ENCODE peak calls at places on chromosomes 16 and 17, in five cellular contexts. One of them, this sample, is unnamed.

GRCh38 chr16:48231675-48232214 is 12.4 kb upstream of the LONP2 start:
- DNase-seq in NCI-H510A: no peak
- DNase-seq in fibroblast of pulmonary artery: peak; percentile 63
- DNase-seq in T-helper 22 cell: no peak
- DNase-seq in stimulated activated CD4-positive, alpha-beta T cell treated with anti-CD3 and anti-CD28 coated beads, Interleukin-2, amount 100 ng/mL, for 48 hours: peak; percentile 22
- DNase-seq in this sample: no peak

GRCh38 chr17:39662551-39663339 is 2.4 kb upstream of the TCAP start:
- DNase-seq in NCI-H510A: no peak
- DNase-seq in fibroblast of pulmonary artery: no peak
- DNase-seq in T-helper 22 cell: no peak
- DNase-seq in stimulated activated CD4-positive, alpha-beta T cell treated with anti-CD3 and anti-CD28 coated beads, Interleukin-2, amount 100 ng/mL, for 48 hours: no peak
- DNase-seq in this sample: no peak

GRCh38 chr16:28574925-28575324 is 21.2 kb downstream of the SGF29 start:
- DNase-seq in NCI-H510A: no peak
- DNase-seq in fibroblast of pulmonary artery: no peak
- DNase-seq in T-helper 22 cell: no peak
- DNase-seq in stimulated activated CD4-positive, alpha-beta T cell treated with anti-CD3 and anti-CD28 coated beads, Interleukin-2, amount 100 ng/mL, for 48 hours: no peak
- DNase-seq in this sample: no peak

GRCh38 chr16:22007159-22007508 is 777 bp upstream of the MOSMO start:
- DNase-seq in NCI-H510A: no peak
- DNase-seq in fibroblast of pulmonary artery: no peak
- DNase-seq in T-helper 22 cell: no peak
- DNase-seq in stimulated activated CD4-positive, alpha-beta T cell treated with anti-CD3 and anti-CD28 coated beads, Interleukin-2, amount 100 ng/mL, for 48 hours: no peak
- DNase-seq in this sample: no peak

GRCh38 chr16:23453338-23454052 is 506 bp upstream of the COG7 start:
- DNase-seq in NCI-H510A: no peak
- DNase-seq in fibroblast of pulmonary artery: no peak
- DNase-seq in T-helper 22 cell: no peak
- DNase-seq in stimulated activated CD4-positive, alpha-beta T cell treated with anti-CD3 and anti-CD28 coated beads, Interleukin-2, amount 100 ng/mL, for 48 hours: no peak
- DNase-seq in this sample: no peak

GRCh38 chr17:68441064-68441770 is 16.1 kb downstream of the WIPI1 start:
- DNase-seq in NCI-H510A: no peak
- DNase-seq in fibroblast of pulmonary artery: peak; percentile 66
- DNase-seq in T-helper 22 cell: no peak
- DNase-seq in stimulated activated CD4-positive, alpha-beta T cell treated with anti-CD3 and anti-CD28 coated beads, Interleukin-2, amount 100 ng/mL, for 48 hours: no peak
- DNase-seq in this sample: peak; percentile 83

GRCh38 chr16:12625068-12625467 is 178.6 kb downstream of the CPPED1 start:
- DNase-seq in NCI-H510A: no peak
- DNase-seq in fibroblast of pulmonary artery: no peak
- DNase-seq in T-helper 22 cell: no peak
- DNase-seq in stimulated activated CD4-positive, alpha-beta T cell treated with anti-CD3 and anti-CD28 coated beads, Interleukin-2, amount 100 ng/mL, for 48 hours: no peak
- DNase-seq in this sample: no peak

GRCh38 chr16:56911771-56912541 is 20.0 kb upstream of the HERPUD1 start:
- DNase-seq in NCI-H510A: no peak
- DNase-seq in fibroblast of pulmonary artery: peak; percentile 84
- DNase-seq in T-helper 22 cell: no peak
- DNase-seq in stimulated activated CD4-positive, alpha-beta T cell treated with anti-CD3 and anti-CD28 coated beads, Interleukin-2, amount 100 ng/mL, for 48 hours: no peak
- DNase-seq in this sample: peak; percentile 4

GRCh38 chr17:42421479-42422332 is 1.4 kb downstream of the CAVIN1 start:
- DNase-seq in NCI-H510A: no peak
- DNase-seq in fibroblast of pulmonary artery: peak; percentile 59
- DNase-seq in T-helper 22 cell: no peak
- DNase-seq in stimulated activated CD4-positive, alpha-beta T cell treated with anti-CD3 and anti-CD28 coated beads, Interleukin-2, amount 100 ng/mL, for 48 hours: no peak
- DNase-seq in this sample: no peak

GRCh38 chr17:28916302-28916934 is 13.5 kb upstream of the DHRS13 start:
- DNase-seq in NCI-H510A: no peak
- DNase-seq in fibroblast of pulmonary artery: peak; percentile 64
- DNase-seq in T-helper 22 cell: no peak
- DNase-seq in stimulated activated CD4-positive, alpha-beta T cell treated with anti-CD3 and anti-CD28 coated beads, Interleukin-2, amount 100 ng/mL, for 48 hours: no peak
- DNase-seq in this sample: peak; percentile 37

GRCh38 chr17:55344514-55344997 is 77.1 kb downstream of the MMD start:
- DNase-seq in NCI-H510A: no peak
- DNase-seq in fibroblast of pulmonary artery: no peak
- DNase-seq in T-helper 22 cell: no peak
- DNase-seq in stimulated activated CD4-positive, alpha-beta T cell treated with anti-CD3 and anti-CD28 coated beads, Interleukin-2, amount 100 ng/mL, for 48 hours: no peak
- DNase-seq in this sample: no peak

GRCh38 chr17:290121-290521 is 62.5 kb downstream of the RPH3AL start:
- DNase-seq in NCI-H510A: no peak
- DNase-seq in fibroblast of pulmonary artery: no peak
- DNase-seq in T-helper 22 cell: no peak
- DNase-seq in stimulated activated CD4-positive, alpha-beta T cell treated with anti-CD3 and anti-CD28 coated beads, Interleukin-2, amount 100 ng/mL, for 48 hours: no peak
- DNase-seq in this sample: no peak

GRCh38 chr17:11296994-11297393 is 56.0 kb downstream of the SHISA6 start:
- DNase-seq in NCI-H510A: no peak
- DNase-seq in fibroblast of pulmonary artery: no peak
- DNase-seq in T-helper 22 cell: no peak
- DNase-seq in stimulated activated CD4-positive, alpha-beta T cell treated with anti-CD3 and anti-CD28 coated beads, Interleukin-2, amount 100 ng/mL, for 48 hours: no peak
- DNase-seq in this sample: no peak

GRCh38 chr16:3444032-3444388 is 530 bp downstream of the NAA60 start:
- DNase-seq in NCI-H510A: no peak
- DNase-seq in fibroblast of pulmonary artery: peak; percentile 81
- DNase-seq in T-helper 22 cell: no peak
- DNase-seq in stimulated activated CD4-positive, alpha-beta T cell treated with anti-CD3 and anti-CD28 coated beads, Interleukin-2, amount 100 ng/mL, for 48 hours: peak; percentile 15
- DNase-seq in this sample: peak; percentile 30

GRCh38 chr16:3188925-3189825 is 1.2 kb downstream of the OR1F1 start:
- DNase-seq in NCI-H510A: no peak
- DNase-seq in fibroblast of pulmonary artery: peak; percentile 50
- DNase-seq in T-helper 22 cell: no peak
- DNase-seq in stimulated activated CD4-positive, alpha-beta T cell treated with anti-CD3 and anti-CD28 coated beads, Interleukin-2, amount 100 ng/mL, for 48 hours: peak; percentile 66
- DNase-seq in this sample: no peak

GRCh38 chr16:2366660-2367309 is 26.3 kb upstream of the ABCA3 start:
- DNase-seq in NCI-H510A: no peak
- DNase-seq in fibroblast of pulmonary artery: no peak
- DNase-seq in T-helper 22 cell: no peak
- DNase-seq in stimulated activated CD4-positive, alpha-beta T cell treated with anti-CD3 and anti-CD28 coated beads, Interleukin-2, amount 100 ng/mL, for 48 hours: no peak
- DNase-seq in this sample: no peak

GRCh38 chr16:3716831-3717234 is 491 bp downstream of the TRAP1 start:
- DNase-seq in NCI-H510A: peak; percentile 14
- DNase-seq in fibroblast of pulmonary artery: no peak
- DNase-seq in T-helper 22 cell: no peak
- DNase-seq in stimulated activated CD4-positive, alpha-beta T cell treated with anti-CD3 and anti-CD28 coated beads, Interleukin-2, amount 100 ng/mL, for 48 hours: peak; percentile 30
- DNase-seq in this sample: peak; percentile 54

GRCh38 chr16:77375396-77375795 is 59.4 kb downstream of the ADAMTS18 start:
- DNase-seq in NCI-H510A: no peak
- DNase-seq in fibroblast of pulmonary artery: no peak
- DNase-seq in T-helper 22 cell: no peak
- DNase-seq in stimulated activated CD4-positive, alpha-beta T cell treated with anti-CD3 and anti-CD28 coated beads, Interleukin-2, amount 100 ng/mL, for 48 hours: no peak
- DNase-seq in this sample: no peak

GRCh38 chr16:2335286-2335895 is 5.1 kb downstream of the ABCA3 start:
- DNase-seq in NCI-H510A: no peak
- DNase-seq in fibroblast of pulmonary artery: no peak
- DNase-seq in T-helper 22 cell: no peak
- DNase-seq in stimulated activated CD4-positive, alpha-beta T cell treated with anti-CD3 and anti-CD28 coated beads, Interleukin-2, amount 100 ng/mL, for 48 hours: no peak
- DNase-seq in this sample: no peak

GRCh38 chr17:21268596-21269188 is 15.5 kb upstream of the NATD1 start:
- DNase-seq in NCI-H510A: no peak
- DNase-seq in fibroblast of pulmonary artery: no peak
- DNase-seq in T-helper 22 cell: no peak
- DNase-seq in stimulated activated CD4-positive, alpha-beta T cell treated with anti-CD3 and anti-CD28 coated beads, Interleukin-2, amount 100 ng/mL, for 48 hours: no peak
- DNase-seq in this sample: no peak

GRCh38 chr16:11207646-11208045 is 48.4 kb downstream of the SOCS1 start:
- DNase-seq in NCI-H510A: no peak
- DNase-seq in fibroblast of pulmonary artery: peak; percentile 26
- DNase-seq in T-helper 22 cell: no peak
- DNase-seq in stimulated activated CD4-positive, alpha-beta T cell treated with anti-CD3 and anti-CD28 coated beads, Interleukin-2, amount 100 ng/mL, for 48 hours: no peak
- DNase-seq in this sample: no peak

GRCh38 chr17:81920612-81921530 is 2.9 kb upstream of the SIRT7 start:
- DNase-seq in NCI-H510A: no peak
- DNase-seq in fibroblast of pulmonary artery: no peak
- DNase-seq in T-helper 22 cell: no peak
- DNase-seq in stimulated activated CD4-positive, alpha-beta T cell treated with anti-CD3 and anti-CD28 coated beads, Interleukin-2, amount 100 ng/mL, for 48 hours: no peak
- DNase-seq in this sample: peak; percentile 86

GRCh38 chr17:39244600-39245570 is 19.1 kb upstream of the STAC2 start:
- DNase-seq in NCI-H510A: peak; percentile 57
- DNase-seq in fibroblast of pulmonary artery: peak; percentile 86
- DNase-seq in T-helper 22 cell: peak; percentile 56
- DNase-seq in stimulated activated CD4-positive, alpha-beta T cell treated with anti-CD3 and anti-CD28 coated beads, Interleukin-2, amount 100 ng/mL, for 48 hours: peak; percentile 85
- DNase-seq in this sample: peak; percentile 85

GRCh38 chr17:52030096-52030495 is 128.4 kb downstream of the CA10 start:
- DNase-seq in NCI-H510A: no peak
- DNase-seq in fibroblast of pulmonary artery: no peak
- DNase-seq in T-helper 22 cell: no peak
- DNase-seq in stimulated activated CD4-positive, alpha-beta T cell treated with anti-CD3 and anti-CD28 coated beads, Interleukin-2, amount 100 ng/mL, for 48 hours: no peak
- DNase-seq in this sample: no peak

GRCh38 chr16:29315916-29316517 is 90.5 kb downstream of the NPIPB11 start:
- DNase-seq in NCI-H510A: peak; percentile 73
- DNase-seq in fibroblast of pulmonary artery: no peak
- DNase-seq in T-helper 22 cell: no peak
- DNase-seq in stimulated activated CD4-positive, alpha-beta T cell treated with anti-CD3 and anti-CD28 coated beads, Interleukin-2, amount 100 ng/mL, for 48 hours: no peak
- DNase-seq in this sample: no peak

GRCh38 chr17:9346296-9346926 is 229.2 kb downstream of the STX8 start:
- DNase-seq in NCI-H510A: no peak
- DNase-seq in fibroblast of pulmonary artery: peak; percentile 29
- DNase-seq in T-helper 22 cell: no peak
- DNase-seq in stimulated activated CD4-positive, alpha-beta T cell treated with anti-CD3 and anti-CD28 coated beads, Interleukin-2, amount 100 ng/mL, for 48 hours: no peak
- DNase-seq in this sample: no peak

GRCh38 chr16:76668207-76668725 is 391.1 kb downstream of the CNTNAP4 start:
- DNase-seq in NCI-H510A: no peak
- DNase-seq in fibroblast of pulmonary artery: no peak
- DNase-seq in T-helper 22 cell: no peak
- DNase-seq in stimulated activated CD4-positive, alpha-beta T cell treated with anti-CD3 and anti-CD28 coated beads, Interleukin-2, amount 100 ng/mL, for 48 hours: no peak
- DNase-seq in this sample: no peak

GRCh38 chr17:67183531-67183930 is 61.5 kb downstream of the HELZ start:
- DNase-seq in NCI-H510A: no peak
- DNase-seq in fibroblast of pulmonary artery: no peak
- DNase-seq in T-helper 22 cell: no peak
- DNase-seq in stimulated activated CD4-positive, alpha-beta T cell treated with anti-CD3 and anti-CD28 coated beads, Interleukin-2, amount 100 ng/mL, for 48 hours: no peak
- DNase-seq in this sample: no peak

GRCh38 chr16:87854053-87854906 is 15.0 kb downstream of the SLC7A5 start:
- DNase-seq in NCI-H510A: no peak
- DNase-seq in fibroblast of pulmonary artery: no peak
- DNase-seq in T-helper 22 cell: peak; percentile 54
- DNase-seq in stimulated activated CD4-positive, alpha-beta T cell treated with anti-CD3 and anti-CD28 coated beads, Interleukin-2, amount 100 ng/mL, for 48 hours: no peak
- DNase-seq in this sample: no peak

GRCh38 chr17:7842380-7842949 is 8.4 kb downstream of the KDM6B start:
- DNase-seq in NCI-H510A: peak; percentile 47
- DNase-seq in fibroblast of pulmonary artery: peak; percentile 90
- DNase-seq in T-helper 22 cell: peak; percentile 98
- DNase-seq in stimulated activated CD4-positive, alpha-beta T cell treated with anti-CD3 and anti-CD28 coated beads, Interleukin-2, amount 100 ng/mL, for 48 hours: peak; percentile 91
- DNase-seq in this sample: no peak

GRCh38 chr16:73054732-73055481 is 7.0 kb upstream of the ZFHX3 start:
- DNase-seq in NCI-H510A: no peak
- DNase-seq in fibroblast of pulmonary artery: peak; percentile 58
- DNase-seq in T-helper 22 cell: no peak
- DNase-seq in stimulated activated CD4-positive, alpha-beta T cell treated with anti-CD3 and anti-CD28 coated beads, Interleukin-2, amount 100 ng/mL, for 48 hours: no peak
- DNase-seq in this sample: no peak

GRCh38 chr16:84068783-84069464 is 26.3 kb upstream of the SLC38A8 start:
- DNase-seq in NCI-H510A: no peak
- DNase-seq in fibroblast of pulmonary artery: no peak
- DNase-seq in T-helper 22 cell: no peak
- DNase-seq in stimulated activated CD4-positive, alpha-beta T cell treated with anti-CD3 and anti-CD28 coated beads, Interleukin-2, amount 100 ng/mL, for 48 hours: no peak
- DNase-seq in this sample: no peak

GRCh38 chr16:74829637-74830036 is 55.0 kb upstream of the FA2H start:
- DNase-seq in NCI-H510A: no peak
- DNase-seq in fibroblast of pulmonary artery: no peak
- DNase-seq in T-helper 22 cell: no peak
- DNase-seq in stimulated activated CD4-positive, alpha-beta T cell treated with anti-CD3 and anti-CD28 coated beads, Interleukin-2, amount 100 ng/mL, for 48 hours: no peak
- DNase-seq in this sample: no peak

GRCh38 chr16:54098247-54098646 is 188.3 kb downstream of the IRX3 start:
- DNase-seq in NCI-H510A: no peak
- DNase-seq in fibroblast of pulmonary artery: no peak
- DNase-seq in T-helper 22 cell: no peak
- DNase-seq in stimulated activated CD4-positive, alpha-beta T cell treated with anti-CD3 and anti-CD28 coated beads, Interleukin-2, amount 100 ng/mL, for 48 hours: no peak
- DNase-seq in this sample: no peak

GRCh38 chr17:56833023-56833811 is 503 bp downstream of the C17orf67 start:
- DNase-seq in NCI-H510A: peak; percentile 84
- DNase-seq in fibroblast of pulmonary artery: peak; percentile 57
- DNase-seq in T-helper 22 cell: peak; percentile 57
- DNase-seq in stimulated activated CD4-positive, alpha-beta T cell treated with anti-CD3 and anti-CD28 coated beads, Interleukin-2, amount 100 ng/mL, for 48 hours: peak; percentile 39
- DNase-seq in this sample: peak; percentile 79

GRCh38 chr17:39927928-39928867 is 666 bp downstream of the LRRC3C start:
- DNase-seq in NCI-H510A: no peak
- DNase-seq in fibroblast of pulmonary artery: no peak
- DNase-seq in T-helper 22 cell: no peak
- DNase-seq in stimulated activated CD4-positive, alpha-beta T cell treated with anti-CD3 and anti-CD28 coated beads, Interleukin-2, amount 100 ng/mL, for 48 hours: no peak
- DNase-seq in this sample: no peak

GRCh38 chr17:6070280-6070894 is at the start of gene WSCD1:
- DNase-seq in NCI-H510A: no peak
- DNase-seq in fibroblast of pulmonary artery: no peak
- DNase-seq in T-helper 22 cell: no peak
- DNase-seq in stimulated activated CD4-positive, alpha-beta T cell treated with anti-CD3 and anti-CD28 coated beads, Interleukin-2, amount 100 ng/mL, for 48 hours: no peak
- DNase-seq in this sample: no peak

GRCh38 chr16:2039286-2040030 is 8.2 kb downstream of the NTHL1 start:
- DNase-seq in NCI-H510A: no peak
- DNase-seq in fibroblast of pulmonary artery: peak; percentile 73
- DNase-seq in T-helper 22 cell: no peak
- DNase-seq in stimulated activated CD4-positive, alpha-beta T cell treated with anti-CD3 and anti-CD28 coated beads, Interleukin-2, amount 100 ng/mL, for 48 hours: no peak
- DNase-seq in this sample: peak; percentile 42

GRCh38 chr17:76247304-76247703 is 7.0 kb upstream of the RNF157 start:
- DNase-seq in NCI-H510A: no peak
- DNase-seq in fibroblast of pulmonary artery: no peak
- DNase-seq in T-helper 22 cell: no peak
- DNase-seq in stimulated activated CD4-positive, alpha-beta T cell treated with anti-CD3 and anti-CD28 coated beads, Interleukin-2, amount 100 ng/mL, for 48 hours: no peak
- DNase-seq in this sample: no peak

GRCh38 chr16:26772503-26772902 is 294.2 kb upstream of the C16orf82 start:
- DNase-seq in NCI-H510A: no peak
- DNase-seq in fibroblast of pulmonary artery: no peak
- DNase-seq in T-helper 22 cell: no peak
- DNase-seq in stimulated activated CD4-positive, alpha-beta T cell treated with anti-CD3 and anti-CD28 coated beads, Interleukin-2, amount 100 ng/mL, for 48 hours: no peak
- DNase-seq in this sample: no peak